ENCODE peak calls at places on chromosomes 13 and 19, in seven cellular contexts. One of them, this sample, is unnamed.

GRCh38 chr13:109220631-109221030 is 565.8 kb downstream of the IRS2 start:
- DNase-seq in GM20000: no peak
- DNase-seq in activated CD4-positive, alpha-beta T cell treated with anti-CD3 and anti-CD28 coated beads for 24 hours: no peak
- DNase-seq in astrocyte of the spinal cord: no peak
- DNase-seq in left colon: no peak
- DNase-seq in DMS 273 treated with DMSO at 0.1 percent for 48 hours: no peak
- DNase-seq in activated CD8-positive, alpha-beta memory T cell treated with anti-CD3 and anti-CD28 coated beads, Interleukin-2, amount 10 ng/mL, durations not matched to agents 7 days and 5 days: no peak
- DNase-seq in this sample: no peak

GRCh38 chr19:8629996-8630683 is at the start of gene NFILZ:
- DNase-seq in GM20000: no peak
- DNase-seq in activated CD4-positive, alpha-beta T cell treated with anti-CD3 and anti-CD28 coated beads for 24 hours: no peak
- DNase-seq in astrocyte of the spinal cord: no peak
- DNase-seq in left colon: no peak
- DNase-seq in DMS 273 treated with DMSO at 0.1 percent for 48 hours: no peak
- DNase-seq in activated CD8-positive, alpha-beta memory T cell treated with anti-CD3 and anti-CD28 coated beads, Interleukin-2, amount 10 ng/mL, durations not matched to agents 7 days and 5 days: no peak
- DNase-seq in this sample: no peak

GRCh38 chr13:110463876-110464510 is 97.5 kb downstream of the RAB20 start:
- DNase-seq in GM20000: no peak
- DNase-seq in activated CD4-positive, alpha-beta T cell treated with anti-CD3 and anti-CD28 coated beads for 24 hours: no peak
- DNase-seq in astrocyte of the spinal cord: no peak
- DNase-seq in left colon: no peak
- DNase-seq in DMS 273 treated with DMSO at 0.1 percent for 48 hours: no peak
- DNase-seq in activated CD8-positive, alpha-beta memory T cell treated with anti-CD3 and anti-CD28 coated beads, Interleukin-2, amount 10 ng/mL, durations not matched to agents 7 days and 5 days: no peak
- DNase-seq in this sample: no peak

GRCh38 chr19:13917888-13918406 is 11.9 kb downstream of the CC2D1A start:
- DNase-seq in GM20000: no peak
- DNase-seq in activated CD4-positive, alpha-beta T cell treated with anti-CD3 and anti-CD28 coated beads for 24 hours: no peak
- DNase-seq in astrocyte of the spinal cord: no peak
- DNase-seq in left colon: no peak
- DNase-seq in DMS 273 treated with DMSO at 0.1 percent for 48 hours: no peak
- DNase-seq in activated CD8-positive, alpha-beta memory T cell treated with anti-CD3 and anti-CD28 coated beads, Interleukin-2, amount 10 ng/mL, durations not matched to agents 7 days and 5 days: no peak
- DNase-seq in this sample: no peak

GRCh38 chr13:97726664-97727235 is 226.7 kb upstream of the IPO5 start:
- DNase-seq in GM20000: no peak
- DNase-seq in activated CD4-positive, alpha-beta T cell treated with anti-CD3 and anti-CD28 coated beads for 24 hours: no peak
- DNase-seq in astrocyte of the spinal cord: no peak
- DNase-seq in left colon: no peak
- DNase-seq in DMS 273 treated with DMSO at 0.1 percent for 48 hours: no peak
- DNase-seq in activated CD8-positive, alpha-beta memory T cell treated with anti-CD3 and anti-CD28 coated beads, Interleukin-2, amount 10 ng/mL, durations not matched to agents 7 days and 5 days: no peak
- DNase-seq in this sample: no peak

GRCh38 chr13:112446347-112446861 is 70.2 kb downstream of the SPACA7 start:
- DNase-seq in GM20000: no peak
- DNase-seq in activated CD4-positive, alpha-beta T cell treated with anti-CD3 and anti-CD28 coated beads for 24 hours: no peak
- DNase-seq in astrocyte of the spinal cord: no peak
- DNase-seq in left colon: no peak
- DNase-seq in DMS 273 treated with DMSO at 0.1 percent for 48 hours: no peak
- DNase-seq in activated CD8-positive, alpha-beta memory T cell treated with anti-CD3 and anti-CD28 coated beads, Interleukin-2, amount 10 ng/mL, durations not matched to agents 7 days and 5 days: peak; percentile 29
- DNase-seq in this sample: no peak

GRCh38 chr13:37109080-37109678 is 3.7 kb upstream of the CSNK1A1L start:
- DNase-seq in GM20000: peak; percentile 9
- DNase-seq in activated CD4-positive, alpha-beta T cell treated with anti-CD3 and anti-CD28 coated beads for 24 hours: no peak
- DNase-seq in astrocyte of the spinal cord: peak; percentile 70
- DNase-seq in left colon: no peak
- DNase-seq in DMS 273 treated with DMSO at 0.1 percent for 48 hours: no peak
- DNase-seq in activated CD8-positive, alpha-beta memory T cell treated with anti-CD3 and anti-CD28 coated beads, Interleukin-2, amount 10 ng/mL, durations not matched to agents 7 days and 5 days: no peak
- DNase-seq in this sample: no peak

GRCh38 chr13:46211521-46212351 is at the start of gene LRRC63:
- DNase-seq in GM20000: peak; percentile 85
- DNase-seq in activated CD4-positive, alpha-beta T cell treated with anti-CD3 and anti-CD28 coated beads for 24 hours: peak; percentile 80
- DNase-seq in astrocyte of the spinal cord: peak; percentile 44
- DNase-seq in left colon: peak; percentile 61
- DNase-seq in DMS 273 treated with DMSO at 0.1 percent for 48 hours: peak; percentile 42
- DNase-seq in activated CD8-positive, alpha-beta memory T cell treated with anti-CD3 and anti-CD28 coated beads, Interleukin-2, amount 10 ng/mL, durations not matched to agents 7 days and 5 days: peak; percentile 93
- DNase-seq in this sample: peak; percentile 72

GRCh38 chr19:31312004-31312403 is 37.2 kb downstream of the TSHZ3 start:
- DNase-seq in GM20000: no peak
- DNase-seq in activated CD4-positive, alpha-beta T cell treated with anti-CD3 and anti-CD28 coated beads for 24 hours: peak; percentile 10
- DNase-seq in astrocyte of the spinal cord: peak; percentile 92
- DNase-seq in left colon: no peak
- DNase-seq in DMS 273 treated with DMSO at 0.1 percent for 48 hours: no peak
- DNase-seq in activated CD8-positive, alpha-beta memory T cell treated with anti-CD3 and anti-CD28 coated beads, Interleukin-2, amount 10 ng/mL, durations not matched to agents 7 days and 5 days: no peak
- DNase-seq in this sample: no peak

GRCh38 chr13:74114641-74115040 is 19.6 kb downstream of the KLF12 start:
- DNase-seq in GM20000: no peak
- DNase-seq in activated CD4-positive, alpha-beta T cell treated with anti-CD3 and anti-CD28 coated beads for 24 hours: no peak
- DNase-seq in astrocyte of the spinal cord: no peak
- DNase-seq in left colon: no peak
- DNase-seq in DMS 273 treated with DMSO at 0.1 percent for 48 hours: no peak
- DNase-seq in activated CD8-positive, alpha-beta memory T cell treated with anti-CD3 and anti-CD28 coated beads, Interleukin-2, amount 10 ng/mL, durations not matched to agents 7 days and 5 days: no peak
- DNase-seq in this sample: no peak

GRCh38 chr13:111911754-111912452 is 155.0 kb upstream of the SOX1 start:
- DNase-seq in GM20000: no peak
- DNase-seq in activated CD4-positive, alpha-beta T cell treated with anti-CD3 and anti-CD28 coated beads for 24 hours: no peak
- DNase-seq in astrocyte of the spinal cord: no peak
- DNase-seq in left colon: no peak
- DNase-seq in DMS 273 treated with DMSO at 0.1 percent for 48 hours: no peak
- DNase-seq in activated CD8-positive, alpha-beta memory T cell treated with anti-CD3 and anti-CD28 coated beads, Interleukin-2, amount 10 ng/mL, durations not matched to agents 7 days and 5 days: peak; percentile 11
- DNase-seq in this sample: no peak

GRCh38 chr13:98022210-98022609 is 68.7 kb downstream of the IPO5 start:
- DNase-seq in GM20000: no peak
- DNase-seq in activated CD4-positive, alpha-beta T cell treated with anti-CD3 and anti-CD28 coated beads for 24 hours: no peak
- DNase-seq in astrocyte of the spinal cord: peak; percentile 80
- DNase-seq in left colon: no peak
- DNase-seq in DMS 273 treated with DMSO at 0.1 percent for 48 hours: no peak
- DNase-seq in activated CD8-positive, alpha-beta memory T cell treated with anti-CD3 and anti-CD28 coated beads, Interleukin-2, amount 10 ng/mL, durations not matched to agents 7 days and 5 days: no peak
- DNase-seq in this sample: no peak

GRCh38 chr13:40440990-40441820 is 225.2 kb downstream of the FOXO1 start:
- DNase-seq in GM20000: no peak
- DNase-seq in activated CD4-positive, alpha-beta T cell treated with anti-CD3 and anti-CD28 coated beads for 24 hours: no peak
- DNase-seq in astrocyte of the spinal cord: peak; percentile 48
- DNase-seq in left colon: peak; percentile 60
- DNase-seq in DMS 273 treated with DMSO at 0.1 percent for 48 hours: peak; percentile 14
- DNase-seq in activated CD8-positive, alpha-beta memory T cell treated with anti-CD3 and anti-CD28 coated beads, Interleukin-2, amount 10 ng/mL, durations not matched to agents 7 days and 5 days: no peak
- DNase-seq in this sample: no peak

GRCh38 chr19:54444737-54445136 is 4.3 kb upstream of the LENG8 start:
- DNase-seq in GM20000: no peak
- DNase-seq in activated CD4-positive, alpha-beta T cell treated with anti-CD3 and anti-CD28 coated beads for 24 hours: no peak
- DNase-seq in astrocyte of the spinal cord: no peak
- DNase-seq in left colon: peak; percentile 75
- DNase-seq in DMS 273 treated with DMSO at 0.1 percent for 48 hours: no peak
- DNase-seq in activated CD8-positive, alpha-beta memory T cell treated with anti-CD3 and anti-CD28 coated beads, Interleukin-2, amount 10 ng/mL, durations not matched to agents 7 days and 5 days: no peak
- DNase-seq in this sample: no peak

GRCh38 chr13:38538412-38538811 is 148.5 kb upstream of the FREM2 start:
- DNase-seq in GM20000: no peak
- DNase-seq in activated CD4-positive, alpha-beta T cell treated with anti-CD3 and anti-CD28 coated beads for 24 hours: no peak
- DNase-seq in astrocyte of the spinal cord: no peak
- DNase-seq in left colon: no peak
- DNase-seq in DMS 273 treated with DMSO at 0.1 percent for 48 hours: no peak
- DNase-seq in activated CD8-positive, alpha-beta memory T cell treated with anti-CD3 and anti-CD28 coated beads, Interleukin-2, amount 10 ng/mL, durations not matched to agents 7 days and 5 days: no peak
- DNase-seq in this sample: no peak

GRCh38 chr19:14375055-14375581 is 6.1 kb upstream of the ADGRE5 start:
- DNase-seq in GM20000: peak; percentile 58
- DNase-seq in activated CD4-positive, alpha-beta T cell treated with anti-CD3 and anti-CD28 coated beads for 24 hours: no peak
- DNase-seq in astrocyte of the spinal cord: no peak
- DNase-seq in left colon: peak; percentile 71
- DNase-seq in DMS 273 treated with DMSO at 0.1 percent for 48 hours: no peak
- DNase-seq in activated CD8-positive, alpha-beta memory T cell treated with anti-CD3 and anti-CD28 coated beads, Interleukin-2, amount 10 ng/mL, durations not matched to agents 7 days and 5 days: peak; percentile 95
- DNase-seq in this sample: peak; percentile 71

GRCh38 chr19:35704218-35704617 is at the start of gene ZBTB32:
- DNase-seq in GM20000: peak; percentile 41
- DNase-seq in activated CD4-positive, alpha-beta T cell treated with anti-CD3 and anti-CD28 coated beads for 24 hours: no peak
- DNase-seq in astrocyte of the spinal cord: peak; percentile 52
- DNase-seq in left colon: no peak
- DNase-seq in DMS 273 treated with DMSO at 0.1 percent for 48 hours: no peak
- DNase-seq in activated CD8-positive, alpha-beta memory T cell treated with anti-CD3 and anti-CD28 coated beads, Interleukin-2, amount 10 ng/mL, durations not matched to agents 7 days and 5 days: no peak
- DNase-seq in this sample: peak; percentile 30

GRCh38 chr19:19661675-19662251 is 1.7 kb downstream of the ATP13A1 start:
- DNase-seq in GM20000: peak; percentile 84
- DNase-seq in activated CD4-positive, alpha-beta T cell treated with anti-CD3 and anti-CD28 coated beads for 24 hours: no peak
- DNase-seq in astrocyte of the spinal cord: no peak
- DNase-seq in left colon: no peak
- DNase-seq in DMS 273 treated with DMSO at 0.1 percent for 48 hours: no peak
- DNase-seq in activated CD8-positive, alpha-beta memory T cell treated with anti-CD3 and anti-CD28 coated beads, Interleukin-2, amount 10 ng/mL, durations not matched to agents 7 days and 5 days: peak; percentile 91
- DNase-seq in this sample: peak; percentile 82

GRCh38 chr13:52359534-52359933 is 46.4 kb downstream of the THSD1 start:
- DNase-seq in GM20000: no peak
- DNase-seq in activated CD4-positive, alpha-beta T cell treated with anti-CD3 and anti-CD28 coated beads for 24 hours: no peak
- DNase-seq in astrocyte of the spinal cord: no peak
- DNase-seq in left colon: no peak
- DNase-seq in DMS 273 treated with DMSO at 0.1 percent for 48 hours: peak; percentile 18
- DNase-seq in activated CD8-positive, alpha-beta memory T cell treated with anti-CD3 and anti-CD28 coated beads, Interleukin-2, amount 10 ng/mL, durations not matched to agents 7 days and 5 days: no peak
- DNase-seq in this sample: no peak

GRCh38 chr19:23887642-23888041 is 27.0 kb upstream of the ZNF726 start:
- DNase-seq in GM20000: no peak
- DNase-seq in activated CD4-positive, alpha-beta T cell treated with anti-CD3 and anti-CD28 coated beads for 24 hours: no peak
- DNase-seq in astrocyte of the spinal cord: no peak
- DNase-seq in left colon: peak; percentile 77
- DNase-seq in DMS 273 treated with DMSO at 0.1 percent for 48 hours: no peak
- DNase-seq in activated CD8-positive, alpha-beta memory T cell treated with anti-CD3 and anti-CD28 coated beads, Interleukin-2, amount 10 ng/mL, durations not matched to agents 7 days and 5 days: no peak
- DNase-seq in this sample: no peak

GRCh38 chr13:36297259-36297599 is 385 bp downstream of the CCDC169 start:
- DNase-seq in GM20000: peak; percentile 32
- DNase-seq in activated CD4-positive, alpha-beta T cell treated with anti-CD3 and anti-CD28 coated beads for 24 hours: no peak
- DNase-seq in astrocyte of the spinal cord: peak; percentile 48
- DNase-seq in left colon: no peak
- DNase-seq in DMS 273 treated with DMSO at 0.1 percent for 48 hours: no peak
- DNase-seq in activated CD8-positive, alpha-beta memory T cell treated with anti-CD3 and anti-CD28 coated beads, Interleukin-2, amount 10 ng/mL, durations not matched to agents 7 days and 5 days: no peak
- DNase-seq in this sample: no peak

GRCh38 chr13:48804836-48805601 is 151.3 kb downstream of the CYSLTR2 start:
- DNase-seq in GM20000: no peak
- DNase-seq in activated CD4-positive, alpha-beta T cell treated with anti-CD3 and anti-CD28 coated beads for 24 hours: no peak
- DNase-seq in astrocyte of the spinal cord: peak; percentile 78
- DNase-seq in left colon: no peak
- DNase-seq in DMS 273 treated with DMSO at 0.1 percent for 48 hours: no peak
- DNase-seq in activated CD8-positive, alpha-beta memory T cell treated with anti-CD3 and anti-CD28 coated beads, Interleukin-2, amount 10 ng/mL, durations not matched to agents 7 days and 5 days: no peak
- DNase-seq in this sample: no peak

GRCh38 chr13:59793107-59793506 is 370.6 kb downstream of the DIAPH3 start:
- DNase-seq in GM20000: no peak
- DNase-seq in activated CD4-positive, alpha-beta T cell treated with anti-CD3 and anti-CD28 coated beads for 24 hours: no peak
- DNase-seq in astrocyte of the spinal cord: no peak
- DNase-seq in left colon: no peak
- DNase-seq in DMS 273 treated with DMSO at 0.1 percent for 48 hours: no peak
- DNase-seq in activated CD8-positive, alpha-beta memory T cell treated with anti-CD3 and anti-CD28 coated beads, Interleukin-2, amount 10 ng/mL, durations not matched to agents 7 days and 5 days: no peak
- DNase-seq in this sample: no peak

GRCh38 chr19:5308471-5309437 is 31.9 kb downstream of the PTPRS start:
- DNase-seq in GM20000: no peak
- DNase-seq in activated CD4-positive, alpha-beta T cell treated with anti-CD3 and anti-CD28 coated beads for 24 hours: no peak
- DNase-seq in astrocyte of the spinal cord: peak; percentile 93
- DNase-seq in left colon: peak; percentile 77
- DNase-seq in DMS 273 treated with DMSO at 0.1 percent for 48 hours: peak; percentile 83
- DNase-seq in activated CD8-positive, alpha-beta memory T cell treated with anti-CD3 and anti-CD28 coated beads, Interleukin-2, amount 10 ng/mL, durations not matched to agents 7 days and 5 days: no peak
- DNase-seq in this sample: no peak

GRCh38 chr13:51237887-51238286 is 15.7 kb downstream of the FAM124A start:
- DNase-seq in GM20000: no peak
- DNase-seq in activated CD4-positive, alpha-beta T cell treated with anti-CD3 and anti-CD28 coated beads for 24 hours: no peak
- DNase-seq in astrocyte of the spinal cord: no peak
- DNase-seq in left colon: no peak
- DNase-seq in DMS 273 treated with DMSO at 0.1 percent for 48 hours: no peak
- DNase-seq in activated CD8-positive, alpha-beta memory T cell treated with anti-CD3 and anti-CD28 coated beads, Interleukin-2, amount 10 ng/mL, durations not matched to agents 7 days and 5 days: peak; percentile 39
- DNase-seq in this sample: no peak

GRCh38 chr13:24128112-24128511 is 32.4 kb upstream of the SPATA13 start:
- DNase-seq in GM20000: no peak
- DNase-seq in activated CD4-positive, alpha-beta T cell treated with anti-CD3 and anti-CD28 coated beads for 24 hours: no peak
- DNase-seq in astrocyte of the spinal cord: no peak
- DNase-seq in left colon: no peak
- DNase-seq in DMS 273 treated with DMSO at 0.1 percent for 48 hours: no peak
- DNase-seq in activated CD8-positive, alpha-beta memory T cell treated with anti-CD3 and anti-CD28 coated beads, Interleukin-2, amount 10 ng/mL, durations not matched to agents 7 days and 5 days: no peak
- DNase-seq in this sample: no peak

This sample was measured in germinal center.